ENCODE peak calls at places on chromosomes 6 and 20, in four cellular contexts. G is HCT116, M is K562, E is HepG2. I is an unnamed sample. For H3K4me1, the result is how much of the 10 kb centered on the place peaks cover.

GRCh38 chr6:1575213-1576041 is 34.3 kb upstream of the FOXC1 start:
- DNase-seq in G (no peak), M (no peak), E (peak), I (no peak)

GRCh38 chr6:156782691-156783320 is 5.6 kb downstream of the ARID1B start:
- DNase-seq in G (no peak), M (no peak), E (no peak), I (no peak)

GRCh38 chr6:63278916-63279315 is 40.9 kb downstream of the LGSN start:
- DNase-seq in G (no peak), M (no peak), E (no peak), I (no peak)

GRCh38 chr20:62623488-62624324 is 18.6 kb upstream of the SLCO4A1 start:
- DNase-seq in G (peak), M (peak), E (peak), I (peak)

GRCh38 chr6:18506387-18507017 is 119.4 kb downstream of the RNF144B start:
- DNase-seq in G (no peak), M (peak), E (no peak), I (no peak)

GRCh38 chr20:51272392-51272791 is 249.5 kb upstream of the KCNG1 start:
- DNase-seq in G (no peak), M (no peak), E (no peak), I (no peak)

GRCh38 chr20:21632031-21632430 is 73.4 kb upstream of the PAX1 start:
- DNase-seq in G (no peak), M (no peak), E (no peak), I (no peak)

GRCh38 chr6:142945446-142946180 is 637 bp upstream of the HIVEP2 start:
- DNase-seq in G (no peak), M (peak), E (no peak), I (no peak)

GRCh38 chr20:40442181-40442963 is 246.7 kb downstream of the MAFB start:
- DNase-seq in G (no peak), M (no peak), E (no peak), I (no peak)

GRCh38 chr6:71190809-71191208 is 97.8 kb upstream of the OGFRL1 start:
- DNase-seq in G (no peak), M (no peak), E (peak), I (no peak)

GRCh38 chr6:168962886-168963285 is 290.8 kb downstream of the THBS2 start:
- DNase-seq in G (no peak), M (no peak), E (no peak), I (no peak)

GRCh38 chr20:19026121-19026878 is 186.1 kb upstream of the SLC24A3 start:
- DNase-seq in G (no peak), M (no peak), E (no peak), I (no peak)

GRCh38 chr6:157432231-157432630 is 51.2 kb downstream of the ZDHHC14 start:
- DNase-seq in G (no peak), M (no peak), E (no peak), I (no peak)

GRCh38 chr6:108838101-108838717 is 10.0 kb upstream of the ARMC2 start:
- DNase-seq in G (no peak), M (no peak), E (no peak), I (no peak)

GRCh38 chr20:64216036-64216435 is 39.5 kb upstream of the PCMTD2 start:
- DNase-seq in G (no peak), M (no peak), E (no peak), I (no peak)

GRCh38 chr6:84554069-84554468 is 210.3 kb downstream of the TBX18 start:
- DNase-seq in G (no peak), M (no peak), E (no peak), I (no peak)

GRCh38 chr20:17522528-17522927 is 8.7 kb downstream of the BFSP1 start:
- DNase-seq in G (no peak), M (no peak), E (no peak), I (no peak)

GRCh38 chr6:44388135-44388487 is 605 bp downstream of the CDC5L start:
- DNase-seq in G (no peak), M (no peak), E (no peak), I (no peak)

GRCh38 chr20:47461120-47461685 is 40.5 kb upstream of the NCOA3 start:
- DNase-seq in G (no peak), M (no peak), E (no peak), I (no peak)

GRCh38 chr6:95636552-95637376 is 59.4 kb downstream of the MANEA start:
- DNase-seq in G (no peak), M (no peak), E (no peak), I (no peak)

GRCh38 chr6:5946181-5946580 is 60.5 kb downstream of the NRN1 start:
- DNase-seq in G (no peak), M (no peak), E (no peak), I (no peak)

GRCh38 chr6:95690328-95690727 is 113.0 kb downstream of the MANEA start:
- DNase-seq in G (no peak), M (no peak), E (no peak), I (no peak)

GRCh38 chr6:12001004-12001705 is 11.0 kb upstream of the HIVEP1 start:
- DNase-seq in G (no peak), M (no peak), E (peak), I (no peak)

GRCh38 chr20:35555951-35556645 is 14.2 kb downstream of the ERGIC3 start:
- DNase-seq in G (no peak), M (no peak), E (no peak), I (no peak)

GRCh38 chr6:166949533-166950442 is 6.6 kb downstream of the RNASET2 start:
- DNase-seq in G (no peak), M (no peak), E (no peak), I (no peak)

GRCh38 chr6:123417411-123417810 is 219.3 kb downstream of the TRDN start:
- DNase-seq in G (no peak), M (no peak), E (no peak), I (no peak)

GRCh38 chr6:88166901-88167624 is 916 bp upstream of the CNR1 start:
- DNase-seq in G (no peak), M (no peak), E (no peak), I (no peak)

GRCh38 chr20:4437131-4437530 is 284.6 kb upstream of the PRND start:
- DNase-seq in G (no peak), M (no peak), E (no peak), I (no peak)

GRCh38 chr6:116560130-116560529 is 6.6 kb downstream of the CALHM4 start:
- DNase-seq in G (no peak), M (no peak), E (no peak), I (no peak)

GRCh38 chr6:119035459-119035858 is 43.0 kb downstream of the FAM184A start:
- DNase-seq in G (no peak), M (peak), E (no peak), I (no peak)

DNA sequence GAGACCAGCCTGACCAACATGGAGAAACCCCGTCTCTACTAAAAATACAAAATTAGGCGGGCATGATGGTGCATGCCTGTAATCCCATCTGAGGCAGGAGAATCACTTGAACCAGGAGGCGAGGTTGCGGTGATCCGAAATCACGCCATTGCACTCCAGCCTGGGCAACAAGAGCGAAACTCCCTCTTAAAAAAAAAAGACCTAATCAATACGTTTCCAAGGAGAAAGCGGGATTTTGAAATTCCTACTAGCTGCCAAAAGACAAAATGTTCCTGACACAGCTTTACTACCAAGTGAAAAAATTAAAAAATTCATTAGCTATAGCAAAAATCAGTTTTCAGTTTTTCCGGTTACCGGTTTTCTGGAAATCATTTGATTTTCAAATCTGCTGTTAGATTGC is 129.3 kb downstream of the SCAF8 start:
- DNase-seq in G (no peak), M (no peak), E (no peak), I (no peak)
- H3K4me1 ChIP-seq in G (under half), M (under half), E (under half), I (under half)

DNA sequence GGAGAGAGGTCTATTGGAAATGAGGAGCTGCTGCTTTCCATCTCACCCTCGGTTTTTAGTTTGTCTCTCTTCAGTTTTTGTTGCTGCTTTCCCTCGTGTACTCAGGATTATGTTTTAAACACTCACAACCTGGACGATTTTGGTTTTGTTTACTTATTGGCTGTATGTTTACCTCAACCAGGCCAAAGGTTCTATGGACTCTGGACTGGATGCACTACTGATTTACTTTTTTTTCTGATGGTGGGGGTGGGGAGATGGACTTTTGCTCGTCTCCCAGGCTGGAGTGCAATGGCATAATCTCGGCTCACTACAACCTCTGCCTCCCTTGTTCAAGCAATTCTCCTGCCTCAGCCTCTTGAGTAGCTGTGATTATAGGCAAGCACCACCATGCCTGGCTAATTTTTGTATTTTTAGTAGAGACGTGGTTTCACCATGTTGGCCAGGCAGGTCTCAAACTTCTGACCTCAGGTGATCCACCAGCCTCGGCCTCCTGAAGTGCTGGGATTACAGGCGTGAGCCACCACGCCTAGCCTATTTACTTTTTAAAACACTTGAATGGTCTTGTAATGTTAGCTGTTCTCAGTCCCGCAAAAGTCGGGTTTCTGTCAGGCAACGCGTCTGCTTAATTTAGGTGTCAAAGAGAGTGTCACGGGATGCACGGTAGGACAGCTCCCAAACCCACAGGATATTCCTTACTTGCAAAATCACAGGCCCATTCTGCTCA is 148.2 kb upstream of the RIPOR2 start:
- DNase-seq in G (no peak), M (no peak), E (peak), I (no peak)
- TF ChIP-seq REST in G (no peak), M (no peak), E (no peak), I (no peak)

GRCh38 chr6:16836186-16836981 is 75.1 kb upstream of the ATXN1 start:
- DNase-seq in G (no peak), M (no peak), E (no peak), I (no peak)
- TF ChIP-seq TCF7L2 in G (no peak), M (no peak), E (no peak), I (no peak)

DNA sequence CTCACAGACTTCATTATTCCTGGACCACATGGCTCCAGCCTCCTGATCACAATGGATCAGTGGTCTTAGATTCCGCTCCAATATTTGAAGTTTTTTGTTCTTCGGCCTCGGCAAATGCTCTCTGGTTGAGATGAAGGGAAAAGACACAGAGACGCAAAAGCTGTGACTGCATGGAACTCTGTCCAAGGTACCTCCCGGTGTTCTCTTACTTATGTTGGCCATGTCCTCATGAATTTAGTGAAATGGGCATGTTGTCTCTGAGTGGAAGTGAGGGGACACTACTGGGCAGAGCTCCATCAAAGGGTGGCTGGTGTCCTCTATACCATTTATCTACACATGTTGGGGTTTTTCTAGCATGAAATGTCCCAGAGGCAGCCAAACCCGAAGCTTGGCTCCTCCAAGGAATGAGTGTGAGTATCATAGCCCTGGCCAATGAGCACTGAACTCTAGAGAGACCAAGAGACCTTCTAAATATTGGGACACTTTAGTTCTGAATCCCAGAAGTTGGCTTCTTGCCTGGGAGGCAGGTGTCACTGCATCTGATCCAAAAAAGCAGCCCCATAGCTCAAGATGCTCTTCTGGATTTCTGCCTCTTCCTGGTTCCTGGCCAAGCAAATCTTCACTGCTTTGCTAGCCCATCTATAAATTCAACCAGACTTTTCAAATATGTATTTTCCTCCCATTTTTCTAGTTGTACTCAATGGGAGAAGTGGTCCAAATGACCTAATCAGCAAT is 34.1 kb downstream of the HLA-G start:
- DNase-seq in G (no peak), M (no peak), E (no peak), I (no peak)
- H3K4me1 ChIP-seq in G (under half), M (under half), E (under half), I (under half)

I was measured in Panc1.